ENCODE peak calls at places on chromosomes 11 and 22, in seven cellular contexts. L is neural progenitor cell, U is fibroblast of lung, E is cardiac muscle cell, B is body of pancreas, J is PC-9, A is tibial artery. V is an unnamed sample. For H3K36me3, the result is how much of the 10 kb centered on the place peaks cover.

GRCh38 chr22:24107668-24108067 is 73.6 kb upstream of the SUSD2 start:
- DNase-seq in L (no peak), U (peak), E (peak), B (peak), J (no peak), A (peak), V (no peak)

GRCh38 chr11:78562398-78562797 is 12.3 kb downstream of the NARS2 start:
- DNase-seq in L (peak), U (peak), E (peak), B (no peak), J (peak), A (no peak), V (no peak)

GRCh38 chr11:133864756-133865155 is 19.4 kb upstream of the SPATA19 start:
- DNase-seq in L (no peak), U (no peak), E (no peak), B (no peak), J (no peak), A (no peak), V (no peak)

GRCh38 chr11:123163621-123164020 is 31.4 kb downstream of the CLMP start:
- DNase-seq in L (no peak), U (no peak), E (no peak), B (no peak), J (no peak), A (no peak), V (no peak)

GRCh38 chr11:116648229-116649174 is 124.3 kb downstream of the BUD13 start:
- DNase-seq in L (no peak), U (no peak), E (no peak), B (no peak), J (no peak), A (no peak), V (no peak)

GRCh38 chr11:66017354-66017753 is 5.5 kb downstream of the CST6 start:
- DNase-seq in L (no peak), U (no peak), E (no peak), B (no peak), J (no peak), A (no peak), V (no peak)

GRCh38 chr22:46573781-46574437 is 36.5 kb upstream of the CELSR1 start:
- DNase-seq in L (peak), U (no peak), E (no peak), B (peak), J (peak), A (no peak), V (no peak)

GRCh38 chr11:2929511-2929879 is 275 bp upstream of the PHLDA2 start:
- DNase-seq in L (peak), U (peak), E (peak), B (peak), J (peak), A (peak), V (no peak)

GRCh38 chr22:42376721-42377177 is 55.5 kb downstream of the NFAM1 start:
- DNase-seq in L (peak), U (peak), E (peak), B (peak), J (no peak), A (peak), V (peak)

GRCh38 chr11:26227311-26227710 is 104.6 kb upstream of the ANO3 start:
- DNase-seq in L (peak), U (peak), E (peak), B (no peak), J (peak), A (no peak), V (no peak)

DNA sequence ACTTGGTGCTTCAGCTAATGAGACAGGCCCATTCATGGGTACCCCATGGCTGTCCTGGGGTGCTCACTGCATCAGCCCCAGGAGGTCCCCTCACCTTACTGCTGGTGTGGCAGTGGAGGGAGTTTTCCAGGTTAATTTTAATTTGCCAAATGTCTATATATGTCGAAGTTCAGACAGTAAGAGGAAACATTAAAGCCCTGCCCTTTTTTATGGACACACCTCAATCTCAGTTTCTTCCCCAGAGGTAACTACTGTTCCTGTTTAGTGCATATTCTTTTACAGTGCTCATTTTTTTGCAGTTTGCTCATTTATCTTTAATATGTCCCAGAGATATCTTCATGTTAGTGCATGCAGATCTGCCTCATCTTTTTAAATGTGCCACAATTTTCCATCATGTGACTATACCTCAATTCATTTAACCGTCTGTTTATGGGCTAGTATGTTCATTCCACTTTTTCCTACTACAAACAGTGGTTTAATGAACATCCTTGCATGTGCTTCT is 11.6 kb downstream of the PANX1 start:
- DNase-seq in L (no peak), U (no peak), E (no peak), B (no peak), J (no peak), A (no peak), V (no peak)
- H3K4me3 ChIP-seq in L (no peak), U (no peak), E (no peak), B (no peak), J (no peak), A (no peak), V (no peak)

DNA sequence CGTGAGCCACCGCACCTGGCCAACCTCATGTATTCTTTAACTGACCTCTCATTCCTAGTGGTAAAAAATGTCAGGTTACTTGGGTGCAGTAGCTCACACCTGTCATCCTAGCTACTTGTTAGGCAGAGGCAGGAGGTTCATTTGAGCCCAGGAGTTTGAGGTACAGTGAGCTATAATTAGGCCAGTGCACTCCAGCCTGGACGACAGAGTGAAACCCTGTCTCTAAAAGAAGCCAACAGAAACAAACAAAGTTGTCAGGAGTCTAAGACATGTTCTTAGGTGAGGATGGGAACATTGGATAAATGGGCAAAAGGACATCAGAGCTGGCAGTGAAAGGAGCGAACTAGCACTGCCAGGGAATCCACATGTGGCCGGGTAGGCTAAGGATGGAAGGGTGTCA is 18.1 kb downstream of the MADD start:
- DNase-seq in L (no peak), U (no peak), E (no peak), B (no peak), J (no peak), A (peak), V (no peak)
- H3K36me3 ChIP-seq in L (under half), U (under half), E (half or more), B (under half), J (under half), A (half or more), V (half or more)

GRCh38 chr11:7436146-7436545 is 49.2 kb upstream of the OLFML1 start:
- DNase-seq in L (no peak), U (no peak), E (no peak), B (no peak), J (no peak), A (no peak), V (no peak)
- H3K4me3 ChIP-seq in L (no peak), U (no peak), E (no peak), B (no peak), J (no peak), A (no peak), V (no peak)

GRCh38 chr11:59119826-59120225 is 12.8 kb downstream of the FAM111B start:
- DNase-seq in L (no peak), U (no peak), E (no peak), B (no peak), J (no peak), A (no peak), V (no peak)
- H3K36me3 ChIP-seq in L (under half), U (under half), E (under half), B (under half), J (under half), A (under half), V (under half)

GRCh38 chr11:102316505-102316904 is 779 bp upstream of the BIRC3 start:
- DNase-seq in L (no peak), U (no peak), E (no peak), B (no peak), J (no peak), A (no peak), V (no peak)

GRCh38 chr11:102317099-102317767 is at the start of gene BIRC3:
- DNase-seq in L (peak), U (peak), E (peak), B (peak), J (peak), A (peak), V (peak)

GRCh38 chr11:102318469-102318868 is 1.2 kb downstream of the BIRC3 start:
- DNase-seq in L (no peak), U (no peak), E (no peak), B (no peak), J (no peak), A (no peak), V (no peak)

GRCh38 chr11:102319544-102319943 is 2.3 kb downstream of the BIRC3 start:
- DNase-seq in L (no peak), U (no peak), E (no peak), B (no peak), J (peak), A (no peak), V (no peak)

DNA sequence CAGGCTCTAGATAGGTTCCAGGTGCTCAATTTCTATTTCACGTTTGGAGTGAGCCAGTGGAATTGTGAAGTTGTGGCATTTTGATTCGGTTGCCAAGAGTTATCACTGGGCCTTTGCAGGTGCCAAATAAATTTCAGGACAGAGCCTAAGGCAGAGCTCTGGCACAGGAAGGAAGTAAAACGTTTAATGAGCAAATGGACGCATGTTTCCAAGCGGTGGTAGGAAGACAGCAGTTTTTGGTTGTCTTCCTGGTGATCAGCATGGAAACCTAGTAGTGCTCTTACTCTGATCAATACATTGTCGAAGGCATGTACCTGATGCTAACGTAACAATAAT is 452 bp downstream of the BIRC3 start:
- DNase-seq in L (no peak), U (no peak), E (no peak), B (no peak), J (no peak), A (no peak), V (no peak)
- H3K4me3 ChIP-seq in L (peak), U (peak), E (peak), B (no peak), J (peak), A (peak), V (peak)

DNA sequence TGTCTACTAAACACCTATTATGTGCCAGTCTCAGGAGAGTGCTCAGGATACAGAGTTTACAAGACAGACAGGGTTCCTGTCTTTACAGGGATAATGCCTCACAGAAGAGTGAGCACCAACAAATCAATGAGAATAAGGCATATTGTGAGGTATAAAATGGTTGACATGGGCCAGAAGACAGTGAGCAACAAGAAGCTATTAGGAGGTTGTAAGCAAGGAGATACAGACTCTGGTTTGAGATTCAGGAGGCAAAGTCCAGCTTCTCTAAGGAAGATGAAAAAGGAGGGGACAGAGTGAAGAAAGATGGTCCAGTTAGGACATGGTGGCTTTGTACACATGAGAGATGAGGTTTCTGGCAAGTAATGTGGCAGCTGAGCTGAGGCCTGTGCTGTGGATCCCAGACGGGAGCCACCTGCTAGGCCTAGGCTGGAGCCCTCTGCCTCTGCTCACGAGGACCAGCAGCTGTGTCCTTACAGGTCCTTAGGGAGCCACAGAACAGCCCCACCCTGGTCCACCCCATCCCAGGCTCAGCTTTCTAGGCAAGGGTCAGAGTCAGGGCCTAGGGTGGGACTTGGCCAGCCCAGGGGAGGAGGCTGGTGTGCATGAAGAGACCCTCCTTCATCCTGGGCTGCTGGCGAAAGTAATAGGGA is 110.5 kb downstream of the ZNF280B start:
- DNase-seq in L (no peak), U (no peak), E (no peak), B (no peak), J (no peak), A (no peak), V (peak)
- H3K36me3 ChIP-seq in L (under half), U (under half), E (under half), B (under half), J (under half), A (under half), V (under half)

DNA sequence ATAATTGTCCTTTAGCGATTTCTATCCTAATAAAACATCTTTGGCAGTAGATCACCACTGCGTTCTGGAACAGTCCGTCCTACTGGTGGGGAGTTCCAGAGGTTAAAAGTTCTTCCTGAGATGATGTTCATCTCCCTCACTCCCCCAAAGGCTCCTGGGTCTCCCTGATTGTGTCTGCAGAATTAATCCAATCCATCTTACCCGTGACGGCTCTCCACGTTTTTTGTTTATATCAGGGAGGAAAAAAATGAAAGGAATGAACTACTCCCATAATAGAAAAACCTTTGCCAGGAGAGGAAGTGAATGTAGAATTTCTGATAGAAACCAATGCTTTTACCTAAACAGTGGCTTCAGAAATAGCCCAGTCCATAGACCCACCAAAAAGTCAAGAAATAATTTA is 81.6 kb downstream of the LARGE1 start:
- DNase-seq in L (no peak), U (no peak), E (no peak), B (no peak), J (no peak), A (no peak), V (no peak)
- H3K4me3 ChIP-seq in L (no peak), U (no peak), E (no peak), B (no peak), J (no peak), A (no peak), V (no peak)

GRCh38 chr22:47591016-47591415 is 828.6 kb downstream of the TBC1D22A start:
- DNase-seq in L (no peak), U (no peak), E (no peak), B (no peak), J (no peak), A (peak), V (no peak)
- H3K36me3 ChIP-seq in L (under half), U (under half), E (under half), B (under half), J (under half), A (under half), V (under half)

DNA sequence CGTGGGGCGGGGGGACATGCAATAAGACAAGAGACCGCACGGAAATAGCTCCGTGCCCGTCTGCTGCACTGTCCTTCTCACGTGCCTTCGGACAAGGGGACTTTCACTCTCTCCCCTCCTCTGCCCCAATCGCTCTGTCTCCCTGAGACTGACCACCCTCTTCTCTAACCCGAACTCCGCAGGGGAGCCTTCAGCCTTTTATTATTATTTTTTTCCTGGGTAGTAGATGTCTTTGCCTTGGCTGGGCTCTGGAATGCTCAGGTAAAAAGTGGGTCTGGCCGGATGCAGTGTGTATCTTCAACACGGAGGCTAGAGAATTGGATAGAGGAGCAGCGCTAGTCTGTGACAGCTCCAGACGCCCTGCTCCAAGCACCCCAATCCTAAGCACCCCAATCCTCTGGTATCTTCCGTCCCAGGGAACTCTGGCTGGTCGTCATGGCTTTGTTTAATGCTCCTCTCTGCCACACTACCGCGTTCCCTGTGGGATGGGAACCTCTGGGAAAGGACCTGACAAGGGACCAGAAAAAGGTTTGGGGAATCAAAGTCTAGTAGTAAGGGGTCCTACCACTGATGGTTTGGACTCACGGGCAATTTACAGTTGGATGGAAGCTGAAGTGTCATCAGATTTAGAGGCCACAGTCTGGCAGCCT is 25.1 kb upstream of the ROBO3 start:
- DNase-seq in L (no peak), U (no peak), E (no peak), B (no peak), J (no peak), A (no peak), V (no peak)
- H3K4me3 ChIP-seq in L (peak), U (no peak), E (peak), B (no peak), J (no peak), A (peak), V (peak)

GRCh38 chr22:36296690-36297089 is 43.8 kb downstream of the APOL1 start:
- DNase-seq in L (no peak), U (no peak), E (no peak), B (no peak), J (no peak), A (peak), V (no peak)
- H3K36me3 ChIP-seq in L (under half), U (half or more), E (half or more), B (half or more), J (half or more), A (half or more), V (half or more)

V was measured in WERI-Rb-1.